ENCODE peak calls at places on chromosomes 1 and 21, in eight cellular contexts. One of them, this sample, is unnamed.

GRCh38 chr1:77824083-77824482 is 44.6 kb downstream of the MIGA1 start:
- DNase-seq in Panc1: no peak
- DNase-seq in left lung: no peak
- DNase-seq in bronchial epithelial cell: peak; percentile 44
- DNase-seq in fibroblast of lung: peak; percentile 57
- DNase-seq in endothelial cell of umbilical vein: peak; percentile 21
- DNase-seq in Peyer's patch: no peak
- DNase-seq in mammary epithelial cell: peak; percentile 26
- DNase-seq in this sample: no peak

GRCh38 chr1:53340660-53341520 is 13.0 kb upstream of the LRP8 start:
- DNase-seq in Panc1: no peak
- DNase-seq in left lung: no peak
- DNase-seq in bronchial epithelial cell: no peak
- DNase-seq in fibroblast of lung: no peak
- DNase-seq in endothelial cell of umbilical vein: no peak
- DNase-seq in Peyer's patch: peak; percentile 29
- DNase-seq in mammary epithelial cell: peak; percentile 18
- DNase-seq in this sample: peak; percentile 12

GRCh38 chr1:207495816-207496792 is at the start of gene CR1:
- DNase-seq in Panc1: no peak
- DNase-seq in left lung: peak; percentile 69
- DNase-seq in bronchial epithelial cell: no peak
- DNase-seq in fibroblast of lung: no peak
- DNase-seq in endothelial cell of umbilical vein: no peak
- DNase-seq in Peyer's patch: peak; percentile 76
- DNase-seq in mammary epithelial cell: no peak
- DNase-seq in this sample: no peak

GRCh38 chr21:44510508-44511218 is 29.3 kb downstream of the KRTAP10-1 start:
- DNase-seq in Panc1: no peak
- DNase-seq in left lung: peak; percentile 50
- DNase-seq in bronchial epithelial cell: no peak
- DNase-seq in fibroblast of lung: peak; percentile 17
- DNase-seq in endothelial cell of umbilical vein: peak; percentile 33
- DNase-seq in Peyer's patch: peak; percentile 81
- DNase-seq in mammary epithelial cell: peak; percentile 56
- DNase-seq in this sample: no peak

GRCh38 chr1:6634278-6635052 is 9.8 kb downstream of the THAP3 start:
- DNase-seq in Panc1: no peak
- DNase-seq in left lung: peak; percentile 49
- DNase-seq in bronchial epithelial cell: peak; percentile 29
- DNase-seq in fibroblast of lung: peak; percentile 42
- DNase-seq in endothelial cell of umbilical vein: peak; percentile 56
- DNase-seq in Peyer's patch: peak; percentile 74
- DNase-seq in mammary epithelial cell: peak; percentile 16
- DNase-seq in this sample: no peak

GRCh38 chr1:63004868-63005267 is 220.9 kb downstream of the ATG4C start:
- DNase-seq in Panc1: no peak
- DNase-seq in left lung: no peak
- DNase-seq in bronchial epithelial cell: peak; percentile 8
- DNase-seq in fibroblast of lung: peak; percentile 4
- DNase-seq in endothelial cell of umbilical vein: no peak
- DNase-seq in Peyer's patch: no peak
- DNase-seq in mammary epithelial cell: no peak
- DNase-seq in this sample: no peak

GRCh38 chr1:106173101-106173500 is 883.4 kb upstream of the PRMT6 start:
- DNase-seq in Panc1: no peak
- DNase-seq in left lung: no peak
- DNase-seq in bronchial epithelial cell: no peak
- DNase-seq in fibroblast of lung: no peak
- DNase-seq in endothelial cell of umbilical vein: no peak
- DNase-seq in Peyer's patch: no peak
- DNase-seq in mammary epithelial cell: no peak
- DNase-seq in this sample: no peak

GRCh38 chr1:77416692-77417450 is 135.1 kb downstream of the AK5 start:
- DNase-seq in Panc1: no peak
- DNase-seq in left lung: no peak
- DNase-seq in bronchial epithelial cell: peak; percentile 30
- DNase-seq in fibroblast of lung: peak; percentile 39
- DNase-seq in endothelial cell of umbilical vein: peak; percentile 32
- DNase-seq in Peyer's patch: no peak
- DNase-seq in mammary epithelial cell: no peak
- DNase-seq in this sample: no peak

GRCh38 chr1:77954521-77954920 is 24.4 kb downstream of the FUBP1 start:
- DNase-seq in Panc1: no peak
- DNase-seq in left lung: no peak
- DNase-seq in bronchial epithelial cell: no peak
- DNase-seq in fibroblast of lung: no peak
- DNase-seq in endothelial cell of umbilical vein: no peak
- DNase-seq in Peyer's patch: no peak
- DNase-seq in mammary epithelial cell: no peak
- DNase-seq in this sample: no peak

GRCh38 chr1:7516341-7516740 is 254.8 kb upstream of the VAMP3 start:
- DNase-seq in Panc1: no peak
- DNase-seq in left lung: no peak
- DNase-seq in bronchial epithelial cell: no peak
- DNase-seq in fibroblast of lung: no peak
- DNase-seq in endothelial cell of umbilical vein: no peak
- DNase-seq in Peyer's patch: no peak
- DNase-seq in mammary epithelial cell: no peak
- DNase-seq in this sample: no peak

GRCh38 chr1:18434041-18434440 is 46.7 kb upstream of the KLHDC7A start:
- DNase-seq in Panc1: no peak
- DNase-seq in left lung: no peak
- DNase-seq in bronchial epithelial cell: no peak
- DNase-seq in fibroblast of lung: no peak
- DNase-seq in endothelial cell of umbilical vein: no peak
- DNase-seq in Peyer's patch: no peak
- DNase-seq in mammary epithelial cell: no peak
- DNase-seq in this sample: no peak

GRCh38 chr1:158180741-158181576 is at the start of gene CD1D:
- DNase-seq in Panc1: no peak
- DNase-seq in left lung: peak; percentile 56
- DNase-seq in bronchial epithelial cell: peak; percentile 32
- DNase-seq in fibroblast of lung: peak; percentile 25
- DNase-seq in endothelial cell of umbilical vein: no peak
- DNase-seq in Peyer's patch: peak; percentile 73
- DNase-seq in mammary epithelial cell: peak; percentile 27
- DNase-seq in this sample: no peak
- H3K4me3 ChIP-seq in Panc1: peak within 1 kb of the TSS; percentile 33
- H3K4me3 ChIP-seq in left lung: peak within 1 kb of the TSS; percentile 58
- H3K4me3 ChIP-seq in bronchial epithelial cell: peak within 1 kb of the TSS; percentile 63
- H3K4me3 ChIP-seq in fibroblast of lung: peak within 1 kb of the TSS; percentile 41
- H3K4me3 ChIP-seq in endothelial cell of umbilical vein: no peak within 1 kb of the TSS
- H3K4me3 ChIP-seq in Peyer's patch: peak within 1 kb of the TSS; percentile 65
- H3K4me3 ChIP-seq in mammary epithelial cell: peak within 1 kb of the TSS; percentile 59
- H3K4me3 ChIP-seq in this sample: peak within 1 kb of the TSS; percentile 53

GRCh38 chr21:23694396-23694795 is 1912.9 kb downstream of the MRPL39 start:
- DNase-seq in Panc1: no peak
- DNase-seq in left lung: no peak
- DNase-seq in bronchial epithelial cell: no peak
- DNase-seq in fibroblast of lung: no peak
- DNase-seq in endothelial cell of umbilical vein: no peak
- DNase-seq in Peyer's patch: no peak
- DNase-seq in mammary epithelial cell: no peak
- DNase-seq in this sample: no peak
- TF ChIP-seq CTCF in Panc1: no peak
- TF ChIP-seq CTCF in left lung: no peak
- TF ChIP-seq CTCF in bronchial epithelial cell: no peak
- TF ChIP-seq CTCF in fibroblast of lung: no peak
- TF ChIP-seq CTCF in endothelial cell of umbilical vein: no peak
- TF ChIP-seq CTCF in Peyer's patch: no peak
- TF ChIP-seq CTCF in mammary epithelial cell: no peak
- TF ChIP-seq CTCF in this sample: no peak

GRCh38 chr1:20366766-20367602 is 76.3 kb downstream of the VWA5B1 start:
- DNase-seq in Panc1: no peak
- DNase-seq in left lung: no peak
- DNase-seq in bronchial epithelial cell: peak; percentile 31
- DNase-seq in fibroblast of lung: peak; percentile 58
- DNase-seq in endothelial cell of umbilical vein: peak; percentile 18
- DNase-seq in Peyer's patch: no peak
- DNase-seq in mammary epithelial cell: peak; percentile 48
- DNase-seq in this sample: peak; percentile 61

GRCh38 chr1:20368866-20369545 is 78.3 kb downstream of the VWA5B1 start:
- DNase-seq in Panc1: no peak
- DNase-seq in left lung: no peak
- DNase-seq in bronchial epithelial cell: no peak
- DNase-seq in fibroblast of lung: no peak
- DNase-seq in endothelial cell of umbilical vein: no peak
- DNase-seq in Peyer's patch: no peak
- DNase-seq in mammary epithelial cell: no peak
- DNase-seq in this sample: no peak

GRCh38 chr1:20367626-20368025 is 77.0 kb downstream of the VWA5B1 start:
- DNase-seq in Panc1: no peak
- DNase-seq in left lung: no peak
- DNase-seq in bronchial epithelial cell: no peak
- DNase-seq in fibroblast of lung: no peak
- DNase-seq in endothelial cell of umbilical vein: no peak
- DNase-seq in Peyer's patch: no peak
- DNase-seq in mammary epithelial cell: no peak
- DNase-seq in this sample: no peak

GRCh38 chr1:20365421-20366075 is 74.9 kb downstream of the VWA5B1 start:
- DNase-seq in Panc1: no peak
- DNase-seq in left lung: no peak
- DNase-seq in bronchial epithelial cell: no peak
- DNase-seq in fibroblast of lung: no peak
- DNase-seq in endothelial cell of umbilical vein: no peak
- DNase-seq in Peyer's patch: no peak
- DNase-seq in mammary epithelial cell: no peak
- DNase-seq in this sample: no peak

GRCh38 chr1:20366076-20366765 is 75.5 kb downstream of the VWA5B1 start:
- DNase-seq in Panc1: no peak
- DNase-seq in left lung: no peak
- DNase-seq in bronchial epithelial cell: no peak
- DNase-seq in fibroblast of lung: peak; percentile 62
- DNase-seq in endothelial cell of umbilical vein: no peak
- DNase-seq in Peyer's patch: no peak
- DNase-seq in mammary epithelial cell: peak; percentile 15
- DNase-seq in this sample: no peak
- H3K27me3 ChIP-seq in Panc1: peaks cover 20% of the 10 kb centered on the region
- H3K27me3 ChIP-seq in left lung: peaks cover 96% of the 10 kb centered on the region
- H3K27me3 ChIP-seq in bronchial epithelial cell: peaks cover 23% of the 10 kb centered on the region
- H3K27me3 ChIP-seq in fibroblast of lung: peaks cover 45% of the 10 kb centered on the region
- H3K27me3 ChIP-seq in endothelial cell of umbilical vein: peaks cover 30% of the 10 kb centered on the region
- H3K27me3 ChIP-seq in Peyer's patch: no peaks in the 10 kb centered on the region
- H3K27me3 ChIP-seq in mammary epithelial cell: peaks cover 7% of the 10 kb centered on the region
- H3K27me3 ChIP-seq in this sample: peaks cover 15% of the 10 kb centered on the region

GRCh38 chr1:184051138-184051484 is 419 bp upstream of the TSEN15 start:
- DNase-seq in Panc1: no peak
- DNase-seq in left lung: no peak
- DNase-seq in bronchial epithelial cell: peak; percentile 18
- DNase-seq in fibroblast of lung: no peak
- DNase-seq in endothelial cell of umbilical vein: no peak
- DNase-seq in Peyer's patch: no peak
- DNase-seq in mammary epithelial cell: no peak
- DNase-seq in this sample: no peak

GRCh38 chr1:184049836-184050468 is 1.6 kb upstream of the TSEN15 start:
- DNase-seq in Panc1: no peak
- DNase-seq in left lung: no peak
- DNase-seq in bronchial epithelial cell: no peak
- DNase-seq in fibroblast of lung: no peak
- DNase-seq in endothelial cell of umbilical vein: no peak
- DNase-seq in Peyer's patch: no peak
- DNase-seq in mammary epithelial cell: no peak
- DNase-seq in this sample: no peak

GRCh38 chr1:184051485-184052193 is at the start of gene TSEN15:
- DNase-seq in Panc1: no peak
- DNase-seq in left lung: peak; percentile 85
- DNase-seq in bronchial epithelial cell: peak; percentile 61
- DNase-seq in fibroblast of lung: peak; percentile 87
- DNase-seq in endothelial cell of umbilical vein: peak; percentile 75
- DNase-seq in Peyer's patch: peak; percentile 90
- DNase-seq in mammary epithelial cell: peak; percentile 85
- DNase-seq in this sample: peak; percentile 80

GRCh38 chr1:184049291-184049690 is 2.2 kb upstream of the TSEN15 start:
- DNase-seq in Panc1: no peak
- DNase-seq in left lung: no peak
- DNase-seq in bronchial epithelial cell: no peak
- DNase-seq in fibroblast of lung: no peak
- DNase-seq in endothelial cell of umbilical vein: no peak
- DNase-seq in Peyer's patch: no peak
- DNase-seq in mammary epithelial cell: no peak
- DNase-seq in this sample: no peak

GRCh38 chr1:184050631-184051030 is 899 bp upstream of the TSEN15 start:
- DNase-seq in Panc1: no peak
- DNase-seq in left lung: no peak
- DNase-seq in bronchial epithelial cell: no peak
- DNase-seq in fibroblast of lung: peak; percentile 18
- DNase-seq in endothelial cell of umbilical vein: no peak
- DNase-seq in Peyer's patch: no peak
- DNase-seq in mammary epithelial cell: no peak
- DNase-seq in this sample: no peak
- H3K4me3 ChIP-seq in Panc1: peak overlapping the region; percentile 93
- H3K4me3 ChIP-seq in left lung: peak overlapping the region; percentile 79
- H3K4me3 ChIP-seq in bronchial epithelial cell: no peak overlapping the region
- H3K4me3 ChIP-seq in fibroblast of lung: peak overlapping the region; percentile 77
- H3K4me3 ChIP-seq in endothelial cell of umbilical vein: no peak overlapping the region
- H3K4me3 ChIP-seq in Peyer's patch: peak overlapping the region; percentile 64
- H3K4me3 ChIP-seq in mammary epithelial cell: no peak overlapping the region
- H3K4me3 ChIP-seq in this sample: peak overlapping the region; percentile 80

This sample was measured in dorsolateral prefrontal cortex.